ENCODE peak calls at places on chromosomes 6 and 20, in four cellular contexts. D is adrenal gland; G is uterus; C is CD8-positive, alpha-beta T cell. R is an unnamed sample.

GRCh38 chr20:57175397-57176010 is 90.9 kb downstream of the BMP7 start:
- DNase-seq in C (no peak), G (no peak), D (no peak), R (no peak)

GRCh38 chr6:90375681-90376439 is 79.2 kb upstream of the BACH2 start:
- DNase-seq in G (no peak), C (no peak), D (no peak), R (no peak)

GRCh38 chr6:107075951-107076381 is 39.3 kb downstream of the BEND3 start:
- DNase-seq in D (no peak), C (no peak), G (no peak), R (no peak)

GRCh38 chr20:2137552-2138201 is 36.0 kb downstream of the STK35 start:
- DNase-seq in D (peak), G (no peak), C (no peak), R (no peak)

GRCh38 chr20:51313275-51313898 is 229.1 kb downstream of the NFATC2 start:
- DNase-seq in C (no peak), D (no peak), G (no peak), R (no peak)

GRCh38 chr6:6701864-6702263 is 113.3 kb downstream of the LY86 start:
- DNase-seq in D (no peak), G (no peak), C (no peak), R (no peak)

GRCh38 chr20:14972256-14972655 is 634.8 kb upstream of the FLRT3 start:
- DNase-seq in G (no peak), C (no peak), D (no peak), R (no peak)

GRCh38 chr6:90286884-90287488 is 9.7 kb downstream of the BACH2 start:
- DNase-seq in C (peak), G (no peak), D (peak), R (peak)

GRCh38 chr6:108330806-108331205 is 36.0 kb downstream of the AFG1L start:
- DNase-seq in C (no peak), G (no peak), D (no peak), R (no peak)

GRCh38 chr6:4970739-4971395 is 33.0 kb downstream of the RPP40 start:
- DNase-seq in G (no peak), D (no peak), C (no peak), R (no peak)

GRCh38 chr6:25832307-25832662 is 433 bp upstream of the SLC17A1 start:
- DNase-seq in C (no peak), D (no peak), G (no peak), R (no peak)

GRCh38 chr6:168157272-168158007 is 78.4 kb upstream of the FRMD1 start:
- DNase-seq in C (no peak), D (no peak), G (peak), R (peak)

GRCh38 chr6:134551245-134551960 is 233.5 kb upstream of the SGK1 start:
- DNase-seq in G (no peak), C (no peak), D (peak), R (no peak)

GRCh38 chr6:44681782-44682181 is 294.3 kb downstream of the CDC5L start:
- DNase-seq in G (no peak), D (no peak), C (no peak), R (peak)

GRCh38 chr6:14182916-14183315 is 65.3 kb downstream of the CD83 start:
- DNase-seq in D (no peak), G (no peak), C (no peak), R (no peak)

GRCh38 chr6:110039996-110040383 is 61.9 kb downstream of the GPR6 start:
- DNase-seq in C (peak), D (no peak), G (no peak), R (peak)

GRCh38 chr20:54017846-54018245 is 52.5 kb downstream of the BCAS1 start:
- DNase-seq in D (no peak), C (no peak), G (no peak), R (no peak)

GRCh38 chr6:16238057-16238657 is at the start of gene GMPR:
- DNase-seq in C (peak), G (peak), D (peak), R (peak)

GRCh38 chr6:583116-583515 is 73.8 kb downstream of the HUS1B start:
- DNase-seq in D (no peak), G (no peak), C (no peak), R (no peak)

GRCh38 chr6:30754631-30755030 is 10.3 kb upstream of the IER3 start:
- DNase-seq in C (no peak), G (no peak), D (no peak), R (no peak)

GRCh38 chr6:30748851-30749540 is 4.6 kb upstream of the IER3 start:
- DNase-seq in G (no peak), C (no peak), D (no peak), R (no peak)

GRCh38 chr6:30750379-30750668 is 6.0 kb upstream of the IER3 start:
- DNase-seq in C (no peak), G (no peak), D (no peak), R (no peak)

GRCh38 chr6:30749554-30750378 is 5.4 kb upstream of the IER3 start:
- DNase-seq in C (no peak), G (no peak), D (no peak), R (no peak)

GRCh38 chr6:30752164-30752927 is 8.0 kb upstream of the IER3 start:
- DNase-seq in G (peak), D (peak), C (no peak), R (no peak)
- H3K27ac ChIP-seq in G (peak), D (peak), C (no peak), R (no peak)

GRCh38 chr6:27591660-27592059 is 118.8 kb upstream of the ZNF184 start:
- DNase-seq in D (no peak), C (no peak), G (no peak), R (no peak)

GRCh38 chr6:27592481-27593199 is 119.7 kb upstream of the ZNF184 start:
- DNase-seq in G (no peak), C (no peak), D (no peak), R (peak)

GRCh38 chr6:27593861-27594260 is 121.0 kb upstream of the ZNF184 start:
- DNase-seq in C (no peak), D (no peak), G (no peak), R (no peak)

GRCh38 chr6:27593200-27593818 is 120.4 kb upstream of the ZNF184 start:
- DNase-seq in G (no peak), D (no peak), C (no peak), R (no peak)

DNA sequence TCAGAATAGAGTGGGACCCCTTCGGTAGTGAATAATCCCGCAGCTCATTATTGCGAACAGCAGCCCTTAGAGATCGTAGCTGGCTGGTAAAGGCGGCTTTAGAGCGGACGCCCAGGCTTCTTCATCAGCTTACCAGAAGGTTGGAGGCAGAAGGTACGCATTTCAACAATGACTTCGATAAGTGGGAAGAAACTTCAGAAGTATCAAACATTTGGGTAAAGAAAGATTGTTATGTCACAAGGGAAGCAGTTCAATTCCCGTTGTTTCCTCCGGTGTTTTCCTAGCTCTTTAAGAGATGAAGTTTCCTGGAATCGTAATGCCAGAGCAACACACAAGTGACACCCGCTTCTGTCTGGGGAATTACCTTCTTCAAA is 119.2 kb upstream of the ZNF184 start:
- DNase-seq in G (no peak), D (no peak), C (no peak), R (no peak)
- H3K4me3 ChIP-seq in G (no peak), D (no peak), C (no peak), R (no peak)

DNA sequence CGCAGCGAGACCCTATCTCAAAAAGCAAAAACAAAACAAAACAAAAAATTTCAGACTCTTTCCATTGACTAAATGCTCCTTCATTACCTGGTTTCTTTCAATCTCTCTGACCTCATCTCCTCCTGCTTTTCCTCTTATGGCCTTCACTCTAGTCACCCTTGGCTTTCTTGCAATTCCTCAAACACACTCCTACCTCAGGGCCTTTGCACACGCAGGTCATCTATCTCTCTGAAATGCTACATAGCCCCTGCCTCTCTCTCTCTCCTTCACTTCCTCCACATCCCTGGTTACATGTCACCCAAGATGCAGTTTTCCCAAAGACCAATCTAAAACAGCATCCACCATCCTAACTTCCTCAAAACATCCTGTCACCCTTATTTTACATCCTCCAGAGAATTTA is 96.8 kb downstream of the PREX1 start:
- DNase-seq in G (no peak), C (no peak), D (no peak), R (no peak)
- H3K27ac ChIP-seq in G (no peak), C (no peak), D (no peak), R (no peak)

DNA sequence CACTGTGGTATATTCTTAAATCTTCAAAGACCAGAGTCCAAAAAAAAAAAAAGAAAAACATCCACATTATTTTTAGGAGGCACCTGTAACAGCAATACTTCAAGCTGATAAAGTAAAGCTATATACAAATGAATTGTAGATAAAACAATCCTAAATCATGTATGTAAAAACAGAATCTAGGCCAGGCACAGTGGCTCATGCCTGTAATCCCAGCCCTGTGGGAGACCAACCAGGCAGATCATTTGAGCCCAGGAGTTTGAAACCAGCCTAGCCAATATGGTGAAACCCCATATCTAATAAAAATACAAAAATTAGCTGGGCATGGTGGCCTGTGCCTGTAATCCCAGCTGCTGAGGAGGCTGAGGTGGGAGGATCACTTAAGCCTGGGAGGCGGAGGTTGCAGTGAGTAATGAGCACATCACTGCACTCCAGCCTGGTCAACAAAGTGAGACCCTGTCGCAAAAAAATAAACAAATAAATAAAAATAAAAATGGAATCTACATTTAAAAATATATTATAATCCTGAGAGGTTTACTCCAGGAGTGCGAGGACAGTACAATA is 7.3 kb downstream of the NAPB start:
- DNase-seq in D (no peak), G (no peak), C (no peak), R (no peak)
- H3K4me3 ChIP-seq in D (no peak), G (no peak), C (no peak), R (no peak)